ENCODE peak calls at places on chromosome 3, in seven cellular contexts. S is Calu3, X is heart left ventricle, K is coronary artery, F is colonic mucosa, L is AG04450, E is IMR-90. J is an unnamed sample.

GRCh38 chr3:10996345-10997050 is 4.0 kb downstream of the SLC6A1 start:
- DNase-seq in X (no peak), E (no peak), F (no peak), K (no peak), S (no peak), L (no peak), J (no peak)

GRCh38 chr3:46395210-46395661 is 11.6 kb downstream of the CCR5AS start:
- DNase-seq in X (no peak), S (no peak), F (no peak), L (no peak), K (peak; percentile 28), E (peak; percentile 33), J (no peak)

GRCh38 chr3:101141135-101141534 is 147.9 kb upstream of the ABI3BP start:
- DNase-seq in F (no peak), S (no peak), X (no peak), L (no peak), K (no peak), E (no peak), J (no peak)

GRCh38 chr3:76096036-76096435 is 310.7 kb upstream of the ZNF717 start:
- DNase-seq in X (no peak), K (no peak), F (no peak), L (no peak), S (no peak), E (peak; percentile 23), J (no peak)

GRCh38 chr3:109050591-109051167 is 67.3 kb downstream of the MORC1 start:
- DNase-seq in E (peak; percentile 19), L (no peak), K (no peak), X (no peak), F (peak; percentile 23), S (peak; percentile 41), J (no peak)

GRCh38 chr3:4008205-4008604 is 209.0 kb downstream of the LRRN1 start:
- DNase-seq in X (no peak), K (no peak), S (no peak), E (no peak), F (no peak), L (no peak), J (no peak)

GRCh38 chr3:13538520-13539284 is 10.2 kb upstream of the FBLN2 start:
- DNase-seq in F (no peak), E (no peak), S (no peak), K (peak; percentile 67), L (no peak), X (peak; percentile 36), J (no peak)

GRCh38 chr3:157746391-157746790 is 243.2 kb upstream of the VEPH1 start:
- DNase-seq in X (no peak), L (no peak), F (no peak), S (no peak), K (no peak), E (no peak), J (no peak)

GRCh38 chr3:151085227-151085888 is at the start of gene MED12L:
- DNase-seq in L (peak; percentile 24), X (peak; percentile 82), S (peak; percentile 88), F (peak; percentile 66), K (no peak), E (peak; percentile 74), J (peak; percentile 89)

GRCh38 chr3:61627768-61628185 is 66.4 kb downstream of the PTPRG start:
- DNase-seq in E (peak; percentile 93), F (peak; percentile 36), K (no peak), L (peak; percentile 79), S (no peak), X (no peak), J (no peak)

GRCh38 chr3:72310028-72310987 is 525.4 kb upstream of the PROK2 start:
- DNase-seq in K (no peak), F (peak; percentile 60), S (no peak), E (peak; percentile 85), X (no peak), L (peak; percentile 39), J (peak; percentile 87)

GRCh38 chr3:35789039-35789438 is 149.7 kb downstream of the ARPP21 start:
- DNase-seq in F (no peak), E (no peak), S (no peak), L (no peak), K (no peak), X (no peak), J (no peak)

GRCh38 chr3:184873136-184873535 is 61.2 kb downstream of the VPS8 start:
- DNase-seq in L (no peak), X (no peak), E (no peak), S (no peak), F (no peak), K (no peak), J (no peak)

GRCh38 chr3:38267689-38268477 is 2.3 kb downstream of the SLC22A13 start:
- DNase-seq in S (no peak), L (no peak), E (no peak), F (no peak), X (no peak), K (no peak), J (no peak)

GRCh38 chr3:83251490-83251889 is 1490.0 kb upstream of the GBE1 start:
- DNase-seq in F (no peak), X (no peak), K (no peak), S (no peak), L (no peak), E (no peak), J (no peak)

GRCh38 chr3:197709135-197709534 is 27.6 kb downstream of the RUBCN start:
- DNase-seq in L (no peak), X (no peak), E (no peak), S (no peak), F (no peak), K (no peak), J (no peak)

GRCh38 chr3:188687389-188687788 is 484.4 kb upstream of the TPRG1 start:
- DNase-seq in X (no peak), F (no peak), E (peak; percentile 86), K (no peak), S (no peak), L (no peak), J (no peak)
- TF ChIP-seq CTCF in X (no peak), F (no peak), E (peak; percentile 43), K (no peak), S (no peak), L (peak; percentile 44), J (peak; percentile 46)

GRCh38 chr3:17974206-17974841 is 231.9 kb upstream of the TBC1D5 start:
- DNase-seq in F (no peak), E (peak; percentile 1), K (no peak), L (no peak), X (no peak), S (no peak), J (no peak)
- TF ChIP-seq CTCF in F (no peak), E (peak; percentile 8), K (no peak), L (peak; percentile 23), X (no peak), S (no peak), J (peak; percentile 42)

GRCh38 chr3:160449660-160450598 is at the start of gene TRIM59:
- DNase-seq in S (peak; percentile 97), X (peak; percentile 93), K (peak; percentile 89), F (peak; percentile 95), L (peak; percentile 96), E (peak; percentile 97), J (peak; percentile 99)
- TF ChIP-seq CTCF in S (no peak), X (no peak), K (no peak), F (no peak), L (peak; percentile 8), E (no peak), J (peak; percentile 9)

DNA sequence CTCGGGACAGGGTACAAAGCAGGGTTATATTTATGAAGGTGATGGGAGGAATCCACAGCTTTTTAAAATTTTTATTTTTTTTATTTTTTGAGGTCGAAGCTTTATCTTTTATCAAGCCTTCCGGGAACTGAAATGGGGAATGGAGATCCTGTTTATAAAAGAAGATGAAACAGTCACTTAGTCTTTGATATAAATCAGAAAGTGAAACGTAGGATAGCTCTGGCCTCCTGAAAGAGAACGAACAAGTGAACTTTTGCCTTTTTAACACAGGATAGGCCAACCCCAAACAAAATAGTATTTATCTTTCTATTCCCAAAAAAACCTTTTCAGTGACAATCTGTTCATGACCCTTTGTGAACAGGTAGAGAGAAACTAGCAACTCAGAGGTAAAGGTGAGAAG is 634.0 kb upstream of the LMCD1 start:
- DNase-seq in F (no peak), K (no peak), S (no peak), E (no peak), L (no peak), X (no peak), J (no peak)
- TF ChIP-seq CTCF in F (no peak), K (no peak), S (no peak), E (no peak), L (no peak), X (no peak), J (no peak)

GRCh38 chr3:64319391-64319790 is 94.1 kb upstream of the PRICKLE2 start:
- DNase-seq in K (no peak), F (no peak), X (no peak), S (no peak), E (no peak), L (no peak), J (no peak)

GRCh38 chr3:64316971-64317370 is 91.7 kb upstream of the PRICKLE2 start:
- DNase-seq in F (no peak), X (no peak), S (no peak), L (no peak), E (peak; percentile 54), K (no peak), J (no peak)

GRCh38 chr3:64318001-64318400 is 92.7 kb upstream of the PRICKLE2 start:
- DNase-seq in E (no peak), X (no peak), F (no peak), S (no peak), K (no peak), L (no peak), J (no peak)

GRCh38 chr3:64321747-64322146 is 96.5 kb upstream of the PRICKLE2 start:
- DNase-seq in X (no peak), F (no peak), K (no peak), S (peak; percentile 17), E (peak; percentile 85), L (peak; percentile 48), J (no peak)

DNA sequence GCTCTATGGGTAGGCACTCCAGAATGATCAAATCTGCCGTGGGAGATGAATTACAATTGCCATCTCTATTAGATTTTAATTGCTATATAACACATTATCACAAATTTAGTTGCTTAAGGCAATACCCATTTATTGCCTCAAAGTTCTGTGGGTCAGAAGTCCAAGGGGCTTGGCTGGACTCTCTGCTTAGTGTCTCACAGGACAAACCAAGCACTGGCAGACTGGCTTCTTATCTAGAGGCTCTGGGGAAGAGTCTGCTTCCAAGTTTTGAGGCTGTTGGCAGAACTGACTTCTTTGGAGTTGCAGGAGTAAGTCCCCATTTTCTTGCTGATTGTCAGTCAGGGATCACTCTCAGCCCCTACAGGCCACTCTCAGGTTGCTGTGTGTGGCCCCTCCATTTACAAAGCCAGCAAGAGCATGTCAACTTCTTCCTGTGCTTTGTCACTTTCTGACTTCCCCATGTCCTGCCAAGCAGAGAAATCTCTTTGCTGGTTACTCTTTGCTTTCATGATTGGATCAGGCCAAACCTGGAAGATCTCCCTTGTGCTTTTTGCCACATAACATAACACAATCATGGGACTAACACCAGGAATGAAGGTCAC is 93.5 kb upstream of the PRICKLE2 start:
- DNase-seq in E (no peak), F (no peak), S (no peak), L (no peak), K (no peak), X (no peak), J (no peak)
- TF ChIP-seq CTCF in E (no peak), F (no peak), S (no peak), L (no peak), K (no peak), X (no peak), J (no peak)

GRCh38 chr3:194300392-194300758 is 50.8 kb downstream of the CPN2 start:
- DNase-seq in S (no peak), K (no peak), X (peak; percentile 79), L (no peak), E (peak; percentile 39), F (peak; percentile 49), J (no peak)
- TF ChIP-seq CTCF in S (no peak), K (no peak), X (no peak), L (peak; percentile 24), E (no peak), F (no peak), J (no peak)

J was measured in osteocyte.